ENCODE peak calls at places on chromosomes 5 and 9, in five cellular contexts. B is spleen, Z is K562, F is HAP-1, V is GM23338. S is an unnamed sample.

GRCh38 chr5:175885813-175886212 is 14.4 kb downstream of the CPLX2 start:
- DNase-seq in B (no peak), F (no peak), Z (no peak), V (no peak), S (no peak)

GRCh38 chr9:126495411-126496180 is 118.1 kb upstream of the LMX1B start:
- DNase-seq in V (no peak), Z (no peak), B (peak; percentile 49), F (no peak), S (peak; percentile 21)

GRCh38 chr5:116769470-116769869 is 194.8 kb upstream of the SEMA6A start:
- DNase-seq in V (no peak), B (no peak), Z (no peak), F (no peak), S (no peak)

GRCh38 chr5:22372376-22372775 is 480.8 kb downstream of the CDH12 start:
- DNase-seq in F (no peak), B (no peak), Z (no peak), V (no peak), S (no peak)

GRCh38 chr5:95801532-95801931 is 21.0 kb downstream of the GLRX start:
- DNase-seq in Z (no peak), V (no peak), F (no peak), B (no peak), S (no peak)

GRCh38 chr5:15555176-15555575 is 55.2 kb downstream of the FBXL7 start:
- DNase-seq in V (no peak), F (no peak), B (no peak), Z (no peak), S (no peak)

GRCh38 chr5:119347996-119348395 is 7.8 kb upstream of the TNFAIP8 start:
- DNase-seq in F (no peak), B (no peak), V (no peak), Z (no peak), S (no peak)

GRCh38 chr9:18493361-18494015 is 19.5 kb downstream of the ADAMTSL1 start:
- DNase-seq in V (no peak), Z (no peak), F (no peak), B (no peak), S (no peak)

GRCh38 chr5:29378104-29378503 is 1815.4 kb upstream of the CDH6 start:
- DNase-seq in Z (no peak), F (no peak), V (no peak), B (no peak), S (no peak)

GRCh38 chr5:146203872-146204192 is 427 bp downstream of the RBM27 start:
- DNase-seq in Z (no peak), F (no peak), B (no peak), V (no peak), S (no peak)

GRCh38 chr9:106286249-106286648 is 576.7 kb upstream of the ZNF462 start:
- DNase-seq in B (no peak), F (peak; percentile 64), Z (no peak), V (peak; percentile 83), S (no peak)

GRCh38 chr5:82405166-82405565 is 127.0 kb upstream of the RPS23 start:
- DNase-seq in V (no peak), Z (no peak), B (no peak), F (no peak), S (no peak)

GRCh38 chr9:27528278-27528885 is 1.2 kb downstream of the MOB3B start:
- DNase-seq in Z (peak; percentile 50), B (peak; percentile 92), F (peak; percentile 89), V (peak; percentile 93), S (peak; percentile 87)

GRCh38 chr9:4762889-4763521 is 22.0 kb upstream of the AK3 start:
- DNase-seq in V (peak; percentile 68), F (peak; percentile 36), B (peak; percentile 86), Z (peak; percentile 70), S (peak; percentile 42)

DNA sequence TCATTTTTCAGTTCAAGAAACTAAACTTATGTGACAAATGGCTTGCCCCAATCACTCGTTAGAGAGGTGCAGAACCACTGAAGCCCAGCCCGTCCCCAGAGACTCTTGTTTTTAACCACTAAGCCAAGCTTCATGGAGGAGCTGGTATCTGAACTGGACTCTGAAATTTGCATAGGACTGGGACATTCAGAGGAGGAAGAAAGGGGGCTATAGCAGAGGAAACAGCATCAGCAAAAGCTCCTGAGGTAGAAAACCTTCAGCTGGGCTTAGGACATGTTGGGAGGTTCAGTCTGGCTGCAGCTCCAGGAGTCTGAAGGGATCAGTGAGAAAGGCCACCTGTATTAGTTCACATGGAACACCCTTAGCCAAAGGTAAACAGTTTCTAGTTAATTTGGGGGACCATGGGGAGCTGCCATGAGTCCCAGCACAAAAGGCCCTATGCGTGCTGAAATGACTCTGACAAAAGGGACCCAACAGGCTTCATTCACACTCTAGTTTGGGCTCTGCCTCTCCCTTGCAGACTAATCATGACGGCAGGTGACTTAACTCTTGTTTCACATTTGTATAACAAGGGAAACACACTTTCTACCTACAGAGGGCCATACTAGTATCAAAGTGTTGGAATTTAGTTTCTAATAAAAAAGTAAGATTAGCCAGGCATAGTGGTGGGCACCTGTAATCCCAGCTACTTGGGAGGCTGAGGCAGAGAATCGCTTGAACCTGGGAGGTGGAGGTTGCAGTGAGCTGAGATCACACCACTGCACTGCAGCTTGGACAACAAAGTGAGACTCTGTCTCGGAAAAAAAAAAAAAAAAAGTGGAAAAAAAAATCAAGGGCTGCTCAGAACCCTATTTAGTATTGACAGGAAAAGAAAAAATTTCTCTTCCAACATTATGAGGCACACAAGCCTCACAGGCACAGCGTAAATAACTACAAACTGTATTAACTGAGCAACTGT is 10.2 kb downstream of the FBXO10 start:
- DNase-seq in Z (no peak), V (peak; percentile 35), B (no peak), F (no peak), S (no peak)
- H3K4me1 ChIP-seq in Z (peaks cover 2% of the 10 kb centered on the region), V (no peaks in the 10 kb centered on the region), B (no peaks in the 10 kb centered on the region), F (no peaks in the 10 kb centered on the region), S (no peaks in the 10 kb centered on the region)

DNA sequence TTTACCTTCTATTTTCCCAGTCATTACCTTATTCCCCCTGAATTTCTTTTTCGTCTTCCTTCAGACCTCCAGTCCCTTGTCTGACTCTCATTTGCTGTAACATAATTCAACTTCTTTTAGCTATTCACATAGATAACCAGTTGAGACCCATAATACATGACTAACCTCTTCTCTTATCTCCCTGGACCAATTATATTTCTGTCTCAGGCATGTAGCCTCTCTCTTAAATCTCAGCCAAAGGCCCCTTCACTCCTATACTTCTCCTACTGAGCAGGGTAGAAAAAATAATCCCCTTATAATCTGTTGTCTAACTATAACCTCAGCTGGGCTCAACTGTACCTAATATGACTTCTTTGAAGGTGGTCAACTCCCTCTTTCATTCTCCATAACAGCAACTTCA is 20.9 kb downstream of the RANBP6 start:
- DNase-seq in B (no peak), Z (no peak), V (no peak), F (no peak), S (no peak)
- H3K4me1 ChIP-seq in B (peaks cover 2% of the 10 kb centered on the region), Z (peaks cover 2% of the 10 kb centered on the region), V (peaks cover 12% of the 10 kb centered on the region), F (peaks cover 3% of the 10 kb centered on the region), S (peaks cover 2% of the 10 kb centered on the region)

DNA sequence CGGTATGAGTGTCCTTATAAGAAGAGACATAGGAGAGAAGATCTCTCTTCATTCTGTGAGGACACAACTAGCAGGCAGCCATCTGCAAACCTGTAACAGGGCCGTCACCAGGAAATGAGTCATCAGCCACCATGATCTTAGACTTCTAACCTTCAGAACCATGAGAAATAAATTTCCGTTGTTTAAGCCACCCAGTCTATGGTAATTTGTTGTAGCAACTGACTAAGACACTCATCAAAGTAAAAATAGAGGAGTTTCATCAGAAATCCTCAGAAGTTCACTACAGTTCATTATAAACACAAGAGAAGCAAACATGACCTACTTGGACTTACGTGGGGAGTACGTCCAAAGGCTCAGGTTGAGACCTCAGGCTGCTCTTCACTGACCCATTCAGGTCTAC is 357.7 kb downstream of the SEMA5A start:
- DNase-seq in F (no peak), V (no peak), B (no peak), Z (no peak), S (no peak)
- H3K4me1 ChIP-seq in F (no peaks in the 10 kb centered on the region), V (peaks cover 8% of the 10 kb centered on the region), B (no peaks in the 10 kb centered on the region), Z (no peaks in the 10 kb centered on the region), S (no peaks in the 10 kb centered on the region)

DNA sequence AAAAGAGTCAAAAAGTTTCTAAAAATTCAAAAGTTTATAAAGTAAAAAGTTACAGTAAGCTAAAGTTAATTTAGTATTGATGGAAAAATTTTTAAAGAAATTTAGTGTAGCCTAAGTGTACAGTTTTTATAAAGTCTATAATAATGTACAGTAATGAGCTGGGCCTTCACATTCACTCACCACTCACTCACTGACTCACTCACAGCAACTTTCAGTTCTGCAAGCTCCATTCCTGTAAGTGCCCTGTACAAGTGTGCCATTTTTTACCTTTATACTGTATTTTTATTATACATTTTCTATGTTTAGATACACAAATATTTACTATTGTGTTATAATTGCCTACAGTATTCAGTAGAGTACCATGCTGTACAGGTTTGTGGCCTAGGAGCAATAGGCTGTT is 239.5 kb upstream of the MAP3K1 start:
- DNase-seq in B (no peak), F (no peak), V (no peak), Z (no peak), S (no peak)
- H3K4me1 ChIP-seq in B (no peaks in the 10 kb centered on the region), F (no peaks in the 10 kb centered on the region), V (no peaks in the 10 kb centered on the region), Z (no peaks in the 10 kb centered on the region), S (no peaks in the 10 kb centered on the region)

GRCh38 chr9:96418074-96418919 is at the start of gene ZNF367:
- DNase-seq in F (peak; percentile 98), B (peak; percentile 98), Z (peak; percentile 96), V (peak; percentile 95), S (peak; percentile 99)

GRCh38 chr9:96419691-96419969 is 1.5 kb upstream of the ZNF367 start:
- DNase-seq in B (no peak), Z (no peak), V (no peak), F (no peak), S (no peak)

GRCh38 chr9:96418920-96419690 is 935 bp upstream of the ZNF367 start:
- DNase-seq in B (peak; percentile 95), V (peak; percentile 78), Z (peak; percentile 86), F (peak; percentile 84), S (peak; percentile 77)

GRCh38 chr9:96417610-96418073 is 528 bp downstream of the ZNF367 start:
- DNase-seq in B (peak; percentile 92), V (no peak), F (peak; percentile 37), Z (no peak), S (peak; percentile 77)

DNA sequence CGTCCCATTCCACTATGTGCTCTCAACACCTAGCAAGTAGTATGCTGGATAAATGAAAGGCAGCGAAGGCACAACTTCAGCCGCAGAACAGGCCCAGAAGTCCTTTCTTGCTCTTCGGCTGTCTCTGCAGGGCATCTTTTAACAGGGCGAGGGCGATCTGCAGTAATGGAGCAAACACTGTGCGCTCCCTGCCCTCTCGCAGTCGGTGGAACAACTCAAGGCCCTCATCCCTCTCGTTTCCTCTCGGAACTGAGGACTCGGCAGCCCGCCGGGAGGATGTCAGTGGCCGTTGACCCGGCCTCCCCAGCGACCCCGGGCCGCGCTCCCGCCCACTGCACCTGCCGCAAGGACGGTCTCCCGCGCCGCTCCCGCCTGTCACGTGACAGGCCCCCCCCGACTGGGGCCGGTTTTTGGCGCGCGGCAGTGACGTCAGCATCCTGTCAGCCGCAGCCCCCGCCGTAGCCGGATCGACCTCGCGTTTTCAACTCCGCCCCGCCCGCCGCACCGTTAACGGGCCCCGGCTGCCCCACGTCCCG is 1.1 kb downstream of the ZNF367 start:
- DNase-seq in V (peak; percentile 91), B (peak; percentile 97), F (peak; percentile 92), Z (peak; percentile 94), S (peak; percentile 89)
- H3K4me1 ChIP-seq in V (peaks cover 39% of the 10 kb centered on the region), B (peaks cover 19% of the 10 kb centered on the region), F (peaks cover 42% of the 10 kb centered on the region), Z (peaks cover 24% of the 10 kb centered on the region), S (no peaks in the 10 kb centered on the region)

GRCh38 chr5:135218486-135218755 is 180.6 kb downstream of the MACROH2A1 start:
- DNase-seq in V (no peak), Z (no peak), B (peak; percentile 31), F (peak; percentile 1), S (no peak)

GRCh38 chr5:135217669-135218485 is 181.2 kb downstream of the MACROH2A1 start:
- DNase-seq in Z (peak; percentile 71), V (peak; percentile 38), F (peak; percentile 48), B (peak; percentile 22), S (no peak)

GRCh38 chr5:135220394-135221186 is 178.4 kb downstream of the MACROH2A1 start:
- DNase-seq in B (peak; percentile 44), Z (no peak), F (peak; percentile 4), V (no peak), S (no peak)

GRCh38 chr5:135219868-135220267 is 179.2 kb downstream of the MACROH2A1 start:
- DNase-seq in F (no peak), V (no peak), B (peak; percentile 18), Z (no peak), S (no peak)

GRCh38 chr5:135219239-135219638 is 179.8 kb downstream of the MACROH2A1 start:
- DNase-seq in F (no peak), Z (no peak), B (no peak), V (no peak), S (no peak)
- H3K4me1 ChIP-seq in F (peaks cover 6% of the 10 kb centered on the region), Z (peaks cover 6% of the 10 kb centered on the region), B (no peaks in the 10 kb centered on the region), V (no peaks in the 10 kb centered on the region), S (no peaks in the 10 kb centered on the region)